ENCODE peak calls at places on chromosomes 11 and 22, in five cellular contexts. I is anterior cingulate cortex, D is HCT116, T is frontal cortex, V is A549. C is an unnamed sample.

GRCh38 chr11:130124096-130124495 is 35.5 kb upstream of the ST14 start:
- DNase-seq in T (no peak), D (peak), I (no peak), V (peak), C (peak)

GRCh38 chr11:72353861-72354260 is 80.5 kb downstream of the CLPB start:
- DNase-seq in T (no peak), D (no peak), I (no peak), V (peak), C (peak)

GRCh38 chr11:85955531-85955930 is 100.3 kb downstream of the CCDC83 start:
- DNase-seq in V (no peak), D (no peak), I (no peak), T (no peak), C (no peak)

GRCh38 chr22:19674129-19674928 is 40.0 kb upstream of the SEPTIN5 start:
- DNase-seq in D (no peak), V (no peak), I (no peak), T (no peak), C (no peak)

GRCh38 chr11:96306933-96307747 is 35.9 kb downstream of the MAML2 start:
- DNase-seq in I (peak), D (peak), T (no peak), V (peak), C (peak)

GRCh38 chr11:130061017-130061416 is 8.7 kb upstream of the APLP2 start:
- DNase-seq in T (no peak), I (no peak), V (no peak), D (no peak), C (no peak)

GRCh38 chr11:61509058-61510029 is 795 bp downstream of the LRRC10B start:
- DNase-seq in D (peak), T (peak), I (peak), V (peak), C (no peak)

GRCh38 chr11:86617502-86617901 is 54.9 kb downstream of the ME3 start:
- DNase-seq in V (no peak), T (no peak), D (no peak), I (no peak), C (no peak)

GRCh38 chr11:24588075-24588474 is 91.2 kb downstream of the LUZP2 start:
- DNase-seq in T (no peak), I (no peak), V (no peak), D (no peak), C (peak)

GRCh38 chr11:61340985-61341384 is 8.0 kb downstream of the TKFC start:
- DNase-seq in V (no peak), I (no peak), T (no peak), D (no peak), C (no peak)

GRCh38 chr11:78426845-78427244 is 9.2 kb upstream of the GAB2 start:
- DNase-seq in D (no peak), T (no peak), V (no peak), I (no peak), C (no peak)